ENCODE peak calls at places on chromosomes 16 and 17, in ten cellular contexts. V is hypothalamus; I is activated T-helper 1 cell treated with anti-CD3 and anti-CD28 coated beads, Interleukin-2, amount 50 U/mL, for 16 hours; A is T follicular helper cell; G is HFFc6; C is heart right ventricle; S is NT2/D1; K is NCI-H1092 treated with DMSO at 0.1 percent for 48 hours; Q is DMS153; P is caudate nucleus. O is an unnamed sample.

GRCh38 chr16:31427441-31428276 is 501 bp downstream of the COX6A2 start:
- DNase-seq in C (peak; percentile 79), P (peak; percentile 20), Q (no peak), I (peak; percentile 23), S (peak; percentile 18), G (no peak), K (no peak), V (peak; percentile 48), A (peak; percentile 30), O (no peak)

GRCh38 chr17:5123343-5124124 is 7.7 kb downstream of the USP6 start:
- DNase-seq in A (no peak), V (no peak), G (no peak), S (no peak), I (no peak), K (no peak), Q (no peak), C (no peak), P (no peak), O (no peak)

GRCh38 chr16:20359997-20360396 is 7.5 kb upstream of the UMOD start:
- DNase-seq in Q (no peak), G (no peak), I (no peak), K (no peak), C (no peak), V (no peak), S (no peak), A (no peak), P (no peak), O (no peak)

GRCh38 chr16:50806099-50807062 is 64.5 kb downstream of the CYLD start:
- DNase-seq in C (peak; percentile 67), S (peak; percentile 89), V (peak; percentile 90), G (peak; percentile 86), P (peak; percentile 83), K (peak; percentile 96), I (peak; percentile 73), Q (peak; percentile 54), A (peak; percentile 79), O (peak; percentile 97)

GRCh38 chr17:20920813-20921199 is 122.0 kb downstream of the USP22 start:
- DNase-seq in A (no peak), I (no peak), P (no peak), V (no peak), C (no peak), S (no peak), Q (no peak), K (no peak), G (no peak), O (no peak)

GRCh38 chr16:48597563-48598392 is 12.2 kb downstream of the N4BP1 start:
- DNase-seq in A (no peak), G (peak; percentile 39), C (no peak), I (no peak), V (no peak), S (no peak), K (no peak), Q (no peak), P (no peak), O (no peak)

GRCh38 chr16:17313085-17313611 is 157.6 kb downstream of the XYLT1 start:
- DNase-seq in C (no peak), V (peak; percentile 50), A (no peak), P (no peak), I (no peak), K (no peak), G (peak; percentile 34), S (no peak), Q (no peak), O (no peak)

GRCh38 chr17:43543300-43543699 is 2.8 kb downstream of the ETV4 start:
- DNase-seq in S (no peak), G (no peak), K (no peak), V (no peak), A (no peak), I (no peak), C (no peak), P (no peak), Q (no peak), O (no peak)

GRCh38 chr17:43368740-43369506 is 29.9 kb upstream of the ARL4D start:
- DNase-seq in Q (peak; percentile 72), P (peak; percentile 74), C (peak; percentile 84), A (peak; percentile 45), I (peak; percentile 52), G (peak; percentile 70), K (peak; percentile 87), V (peak; percentile 83), S (no peak), O (peak; percentile 76)

GRCh38 chr17:81715872-81716673 is 4.0 kb downstream of the SLC25A10 start:
- DNase-seq in A (no peak), P (no peak), G (no peak), V (no peak), Q (no peak), I (no peak), S (no peak), C (no peak), K (no peak), O (no peak)

GRCh38 chr17:45782889-45783592 is 1.1 kb upstream of the CRHR1 start:
- DNase-seq in P (no peak), K (peak; percentile 45), V (peak; percentile 32), C (no peak), G (no peak), I (no peak), A (no peak), S (no peak), Q (peak; percentile 16), O (no peak)

GRCh38 chr16:85690469-85691064 is 1.8 kb upstream of the GINS2 start:
- DNase-seq in Q (peak; percentile 53), A (no peak), V (no peak), P (no peak), G (no peak), K (peak; percentile 42), C (no peak), S (no peak), I (no peak), O (no peak)